ENCODE peak calls at places on chromosomes 2 and 18, in seven cellular contexts. L, O, F, H, T, G and P are unnamed samples.

GRCh38 chr2:132560562-132560961 is 109.4 kb downstream of the LYPD1 start:
- DNase-seq in L (no peak), H (no peak), F (no peak), G (no peak), O (no peak), T (no peak), P (no peak)

GRCh38 chr2:53724511-53724910 is 43.1 kb upstream of the CHAC2 start:
- DNase-seq in T (no peak), O (no peak), F (no peak), H (no peak), L (no peak), G (no peak), P (no peak)

GRCh38 chr2:100742884-100743283 is 77.1 kb upstream of the NPAS2 start:
- DNase-seq in L (no peak), F (no peak), H (no peak), O (peak; percentile 39), G (no peak), T (peak; percentile 57), P (no peak)

GRCh38 chr2:54482725-54483124 is 26.6 kb downstream of the SPTBN1 start:
- DNase-seq in G (no peak), T (no peak), L (no peak), O (no peak), F (no peak), H (no peak), P (no peak)

GRCh38 chr2:2839393-2840096 is 508.5 kb upstream of the MYT1L start:
- DNase-seq in G (no peak), H (no peak), O (no peak), L (no peak), F (no peak), T (no peak), P (no peak)

GRCh38 chr2:132255714-132256113 is 94.0 kb upstream of the ANKRD30BL start:
- DNase-seq in G (no peak), H (no peak), T (no peak), O (no peak), F (no peak), L (no peak), P (no peak)

GRCh38 chr18:37564796-37565137 is 831 bp downstream of the CELF4 start:
- DNase-seq in L (no peak), H (no peak), F (no peak), G (no peak), O (peak; percentile 72), T (no peak), P (peak; percentile 44)

GRCh38 chr2:96665083-96665569 is 22.6 kb downstream of the FER1L5 start:
- DNase-seq in H (peak; percentile 29), F (no peak), G (peak; percentile 77), O (no peak), T (peak; percentile 43), L (no peak), P (no peak)

GRCh38 chr2:221962186-221962585 is 336.6 kb downstream of the PAX3 start:
- DNase-seq in O (no peak), T (no peak), G (no peak), H (no peak), L (no peak), F (no peak), P (no peak)

GRCh38 chr18:64244571-64244970 is 95.7 kb upstream of the LINC00305 start:
- DNase-seq in T (no peak), H (no peak), G (peak; percentile 42), F (no peak), L (no peak), O (no peak), P (no peak)